ENCODE peak calls at places on chromosomes 6 and 20, in six cellular contexts. One of them, this sample, is unnamed.

GRCh38 chr6:127566119-127566518 is 10.9 kb upstream of the C6orf58 start:
- DNase-seq in fibroblast of lung: no peak
- DNase-seq in DND-41: no peak
- DNase-seq in endothelial cell of umbilical vein: no peak
- DNase-seq in adipocyte: no peak
- DNase-seq in HCT116: no peak
- DNase-seq in this sample: no peak

GRCh38 chr6:22141271-22141745 is 155.5 kb downstream of the PRL start:
- DNase-seq in adipocyte: no peak
- DNase-seq in fibroblast of lung: peak; percentile 78
- DNase-seq in endothelial cell of umbilical vein: peak; percentile 99
- DNase-seq in DND-41: no peak
- DNase-seq in HCT116: no peak
- DNase-seq in this sample: no peak

GRCh38 chr6:6969761-6970223 is 138.0 kb upstream of the RREB1 start:
- DNase-seq in DND-41: no peak
- DNase-seq in adipocyte: no peak
- DNase-seq in fibroblast of lung: peak; percentile 12
- DNase-seq in HCT116: peak; percentile 84
- DNase-seq in endothelial cell of umbilical vein: no peak
- DNase-seq in this sample: peak; percentile 92

GRCh38 chr6:79117752-79118151 is 39.7 kb upstream of the PHIP start:
- DNase-seq in endothelial cell of umbilical vein: no peak
- DNase-seq in DND-41: no peak
- DNase-seq in adipocyte: no peak
- DNase-seq in HCT116: no peak
- DNase-seq in fibroblast of lung: no peak
- DNase-seq in this sample: no peak

GRCh38 chr6:16257999-16258708 is 19.8 kb downstream of the GMPR start:
- DNase-seq in HCT116: no peak
- DNase-seq in fibroblast of lung: no peak
- DNase-seq in adipocyte: no peak
- DNase-seq in DND-41: no peak
- DNase-seq in endothelial cell of umbilical vein: peak; percentile 55
- DNase-seq in this sample: no peak

GRCh38 chr6:163904161-163904560 is 489.6 kb downstream of the QKI start:
- DNase-seq in HCT116: no peak
- DNase-seq in endothelial cell of umbilical vein: no peak
- DNase-seq in adipocyte: no peak
- DNase-seq in fibroblast of lung: peak; percentile 58
- DNase-seq in DND-41: no peak
- DNase-seq in this sample: no peak

GRCh38 chr6:79269877-79270276 is 35.4 kb upstream of the HMGN3 start:
- DNase-seq in adipocyte: peak; percentile 78
- DNase-seq in fibroblast of lung: peak; percentile 82
- DNase-seq in endothelial cell of umbilical vein: peak; percentile 71
- DNase-seq in DND-41: no peak
- DNase-seq in HCT116: no peak
- DNase-seq in this sample: no peak

GRCh38 chr6:99709062-99709461 is 102.4 kb downstream of the PRDM13 start:
- DNase-seq in DND-41: no peak
- DNase-seq in adipocyte: no peak
- DNase-seq in fibroblast of lung: no peak
- DNase-seq in HCT116: no peak
- DNase-seq in endothelial cell of umbilical vein: no peak
- DNase-seq in this sample: no peak

GRCh38 chr6:136793348-136793747 is 1.1 kb upstream of the MAP3K5 start:
- DNase-seq in HCT116: no peak
- DNase-seq in fibroblast of lung: no peak
- DNase-seq in DND-41: no peak
- DNase-seq in adipocyte: no peak
- DNase-seq in endothelial cell of umbilical vein: no peak
- DNase-seq in this sample: no peak

GRCh38 chr6:108831104-108831503 is 17.1 kb upstream of the ARMC2 start:
- DNase-seq in adipocyte: peak; percentile 89
- DNase-seq in DND-41: no peak
- DNase-seq in HCT116: no peak
- DNase-seq in endothelial cell of umbilical vein: no peak
- DNase-seq in fibroblast of lung: no peak
- DNase-seq in this sample: no peak

GRCh38 chr20:50169329-50169823 is 15.9 kb upstream of the PEDS1 start:
- DNase-seq in fibroblast of lung: peak; percentile 57
- DNase-seq in endothelial cell of umbilical vein: peak; percentile 90
- DNase-seq in adipocyte: peak; percentile 88
- DNase-seq in DND-41: peak; percentile 86
- DNase-seq in HCT116: no peak
- DNase-seq in this sample: peak; percentile 91

GRCh38 chr20:48691523-48691922 is 136.3 kb downstream of the PREX1 start:
- DNase-seq in HCT116: no peak
- DNase-seq in fibroblast of lung: no peak
- DNase-seq in endothelial cell of umbilical vein: no peak
- DNase-seq in adipocyte: no peak
- DNase-seq in DND-41: no peak
- DNase-seq in this sample: no peak

GRCh38 chr6:7697820-7698623 is 27.9 kb upstream of the BMP6 start:
- DNase-seq in endothelial cell of umbilical vein: peak; percentile 90
- DNase-seq in fibroblast of lung: peak; percentile 92
- DNase-seq in HCT116: no peak
- DNase-seq in adipocyte: peak; percentile 88
- DNase-seq in DND-41: no peak
- DNase-seq in this sample: no peak

GRCh38 chr20:9514461-9515210 is at the start of gene LAMP5:
- DNase-seq in adipocyte: peak; percentile 67
- DNase-seq in fibroblast of lung: peak; percentile 47
- DNase-seq in endothelial cell of umbilical vein: peak; percentile 18
- DNase-seq in HCT116: no peak
- DNase-seq in DND-41: no peak
- DNase-seq in this sample: no peak

GRCh38 chr6:33846226-33846625 is 42.4 kb upstream of the MLN start:
- DNase-seq in fibroblast of lung: no peak
- DNase-seq in adipocyte: no peak
- DNase-seq in endothelial cell of umbilical vein: no peak
- DNase-seq in DND-41: no peak
- DNase-seq in HCT116: no peak
- DNase-seq in this sample: no peak

GRCh38 chr6:111971866-111972532 is 81.9 kb upstream of the CCN6 start:
- DNase-seq in HCT116: no peak
- DNase-seq in DND-41: no peak
- DNase-seq in endothelial cell of umbilical vein: no peak
- DNase-seq in fibroblast of lung: peak; percentile 72
- DNase-seq in adipocyte: no peak
- DNase-seq in this sample: no peak

GRCh38 chr6:2450546-2450945 is 205.1 kb upstream of the GMDS start:
- DNase-seq in fibroblast of lung: no peak
- DNase-seq in endothelial cell of umbilical vein: no peak
- DNase-seq in DND-41: no peak
- DNase-seq in adipocyte: no peak
- DNase-seq in HCT116: no peak
- DNase-seq in this sample: peak; percentile 87

GRCh38 chr20:18362916-18363315 is 74.6 kb downstream of the ZNF133 start:
- DNase-seq in endothelial cell of umbilical vein: no peak
- DNase-seq in adipocyte: no peak
- DNase-seq in fibroblast of lung: no peak
- DNase-seq in HCT116: no peak
- DNase-seq in DND-41: no peak
- DNase-seq in this sample: no peak

GRCh38 chr20:53678990-53679596 is 85.5 kb upstream of the ZNF217 start:
- DNase-seq in endothelial cell of umbilical vein: no peak
- DNase-seq in DND-41: no peak
- DNase-seq in HCT116: no peak
- DNase-seq in adipocyte: peak; percentile 63
- DNase-seq in fibroblast of lung: no peak
- DNase-seq in this sample: no peak
- H3K4me3 ChIP-seq in endothelial cell of umbilical vein: no peak overlapping the region
- H3K4me3 ChIP-seq in DND-41: no peak overlapping the region
- H3K4me3 ChIP-seq in HCT116: no peak overlapping the region
- H3K4me3 ChIP-seq in adipocyte: no peak overlapping the region
- H3K4me3 ChIP-seq in fibroblast of lung: no peak overlapping the region
- H3K4me3 ChIP-seq in this sample: no peak overlapping the region

GRCh38 chr6:31074406-31074805 is 38.0 kb downstream of the C6orf15 start:
- DNase-seq in adipocyte: peak; percentile 77
- DNase-seq in fibroblast of lung: no peak
- DNase-seq in endothelial cell of umbilical vein: no peak
- DNase-seq in HCT116: no peak
- DNase-seq in DND-41: no peak
- DNase-seq in this sample: no peak

GRCh38 chr6:31075528-31075927 is 36.8 kb downstream of the C6orf15 start:
- DNase-seq in fibroblast of lung: peak; percentile 69
- DNase-seq in DND-41: no peak
- DNase-seq in endothelial cell of umbilical vein: no peak
- DNase-seq in adipocyte: peak; percentile 41
- DNase-seq in HCT116: no peak
- DNase-seq in this sample: no peak

GRCh38 chr6:31067881-31068737 is 44.3 kb downstream of the C6orf15 start:
- DNase-seq in HCT116: no peak
- DNase-seq in adipocyte: no peak
- DNase-seq in DND-41: no peak
- DNase-seq in endothelial cell of umbilical vein: no peak
- DNase-seq in fibroblast of lung: no peak
- DNase-seq in this sample: no peak

GRCh38 chr6:31068738-31069340 is 43.5 kb downstream of the C6orf15 start:
- DNase-seq in fibroblast of lung: peak; percentile 82
- DNase-seq in HCT116: peak; percentile 81
- DNase-seq in adipocyte: peak; percentile 92
- DNase-seq in DND-41: peak; percentile 68
- DNase-seq in endothelial cell of umbilical vein: peak; percentile 73
- DNase-seq in this sample: peak; percentile 84

DNA sequence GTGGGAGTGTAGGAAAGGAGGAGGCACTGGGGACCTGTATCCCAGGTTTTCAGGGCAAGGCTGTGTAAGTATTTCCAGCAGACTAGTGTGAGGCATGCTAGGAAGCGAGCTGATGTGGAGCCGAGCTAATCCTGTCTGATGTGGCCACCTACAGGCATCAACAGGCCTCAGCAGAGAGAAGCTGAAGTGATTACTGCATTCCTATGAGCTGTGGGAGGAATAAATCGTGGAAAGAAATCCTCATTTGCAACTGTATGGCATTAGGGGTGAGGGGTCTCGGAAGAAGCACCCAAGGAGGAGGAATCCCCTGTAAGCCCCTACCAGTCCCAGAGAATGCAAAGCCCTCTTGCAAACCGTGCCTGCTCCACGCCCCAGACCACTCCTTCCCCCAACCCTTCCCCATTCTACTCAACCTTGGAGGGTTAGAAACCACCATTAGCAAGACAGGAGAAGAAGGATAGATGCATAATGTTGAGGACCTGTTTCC is 41.6 kb downstream of the C6orf15 start:
- DNase-seq in HCT116: peak; percentile 56
- DNase-seq in DND-41: peak; percentile 15
- DNase-seq in fibroblast of lung: peak; percentile 80
- DNase-seq in adipocyte: peak; percentile 84
- DNase-seq in endothelial cell of umbilical vein: peak; percentile 51
- DNase-seq in this sample: no peak
- H3K9ac ChIP-seq in HCT116: no peak overlapping the region
- H3K9ac ChIP-seq in DND-41: no peak overlapping the region
- H3K9ac ChIP-seq in fibroblast of lung: no peak overlapping the region
- H3K9ac ChIP-seq in adipocyte: no peak overlapping the region
- H3K9ac ChIP-seq in endothelial cell of umbilical vein: no peak overlapping the region
- H3K9ac ChIP-seq in this sample: no peak overlapping the region

GRCh38 chr6:70395301-70395672 is 18.0 kb upstream of the FAM135A start:
- DNase-seq in fibroblast of lung: no peak
- DNase-seq in HCT116: no peak
- DNase-seq in adipocyte: no peak
- DNase-seq in DND-41: no peak
- DNase-seq in endothelial cell of umbilical vein: no peak
- DNase-seq in this sample: no peak

GRCh38 chr6:70396163-70396562 is 17.1 kb upstream of the FAM135A start:
- DNase-seq in DND-41: no peak
- DNase-seq in HCT116: no peak
- DNase-seq in fibroblast of lung: no peak
- DNase-seq in adipocyte: no peak
- DNase-seq in endothelial cell of umbilical vein: no peak
- DNase-seq in this sample: no peak

GRCh38 chr6:70394518-70395300 is 18.6 kb upstream of the FAM135A start:
- DNase-seq in HCT116: no peak
- DNase-seq in DND-41: no peak
- DNase-seq in endothelial cell of umbilical vein: no peak
- DNase-seq in adipocyte: no peak
- DNase-seq in fibroblast of lung: no peak
- DNase-seq in this sample: peak; percentile 56

GRCh38 chr6:70398783-70399730 is 14.3 kb upstream of the FAM135A start:
- DNase-seq in adipocyte: no peak
- DNase-seq in HCT116: peak; percentile 97
- DNase-seq in endothelial cell of umbilical vein: peak; percentile 49
- DNase-seq in fibroblast of lung: peak; percentile 70
- DNase-seq in DND-41: no peak
- DNase-seq in this sample: peak; percentile 70

DNA sequence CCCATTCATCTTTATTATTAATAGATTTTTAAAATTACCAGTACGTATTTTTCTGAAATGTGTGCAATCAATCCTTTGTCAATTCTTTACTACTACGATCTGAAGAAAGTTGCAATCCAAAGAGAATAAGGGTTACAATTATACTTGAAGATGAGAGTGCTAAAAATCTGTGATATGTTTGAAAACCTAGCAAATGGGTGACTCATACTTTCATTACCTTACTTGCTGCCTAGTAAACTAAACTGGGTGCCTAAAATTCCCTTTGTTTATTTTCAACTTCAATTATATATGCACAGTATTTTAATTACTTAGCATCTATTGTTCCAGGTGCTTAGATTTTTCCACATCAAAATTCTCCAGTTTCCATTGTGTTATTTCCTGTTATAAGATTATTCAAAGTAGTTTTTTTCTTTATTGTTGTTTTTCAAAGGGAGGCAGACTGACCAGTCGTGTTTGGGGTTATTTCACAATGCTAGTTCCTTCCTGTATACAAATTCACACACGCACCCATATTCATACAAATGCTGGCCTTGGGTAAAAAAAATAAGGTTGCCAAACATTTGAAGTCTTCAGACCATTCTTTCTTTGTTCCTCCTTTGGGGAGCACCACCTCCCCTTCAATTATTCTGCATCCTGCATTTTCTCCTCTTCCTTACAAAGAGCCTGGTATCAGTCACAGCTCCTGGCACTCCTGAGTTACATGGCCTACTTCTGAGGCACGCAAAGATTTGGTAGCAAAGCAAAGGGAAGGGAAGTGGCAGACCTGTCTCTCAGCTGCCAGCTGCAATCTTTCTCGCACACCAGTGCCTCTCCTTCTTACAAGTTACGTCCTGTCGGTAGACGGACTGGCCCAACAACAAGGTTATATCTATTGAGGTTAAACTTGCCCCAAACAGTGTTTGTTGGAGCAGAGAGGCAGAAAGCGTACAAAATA is 16.2 kb upstream of the FAM135A start:
- DNase-seq in HCT116: no peak
- DNase-seq in adipocyte: no peak
- DNase-seq in fibroblast of lung: no peak
- DNase-seq in endothelial cell of umbilical vein: no peak
- DNase-seq in DND-41: no peak
- DNase-seq in this sample: peak; percentile 42
- H3K4me3 ChIP-seq in HCT116: peak overlapping the region; percentile 3
- H3K4me3 ChIP-seq in adipocyte: no peak overlapping the region
- H3K4me3 ChIP-seq in fibroblast of lung: no peak overlapping the region
- H3K4me3 ChIP-seq in endothelial cell of umbilical vein: no peak overlapping the region
- H3K4me3 ChIP-seq in DND-41: no peak overlapping the region
- H3K4me3 ChIP-seq in this sample: no peak overlapping the region

DNA sequence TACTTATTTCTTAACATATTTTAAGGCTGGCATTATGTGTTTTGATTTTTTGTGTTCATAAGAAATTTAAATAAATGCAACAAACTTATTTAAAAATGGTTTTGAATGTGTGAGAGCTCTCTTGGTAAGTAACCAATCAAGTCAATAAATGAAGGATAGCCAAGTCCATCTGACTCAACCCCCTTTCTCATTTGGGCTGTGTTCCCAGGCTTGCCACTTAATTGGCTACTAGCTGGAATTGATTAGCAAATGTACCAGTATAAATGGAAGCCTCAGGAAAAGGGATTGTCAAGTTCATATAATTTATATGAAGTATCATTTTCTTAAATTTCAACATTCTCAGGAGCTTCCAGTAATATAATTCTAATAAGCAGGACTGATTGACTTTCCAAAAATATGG is 614.8 kb downstream of the CDH26 start:
- DNase-seq in HCT116: no peak
- DNase-seq in adipocyte: no peak
- DNase-seq in endothelial cell of umbilical vein: no peak
- DNase-seq in fibroblast of lung: no peak
- DNase-seq in DND-41: no peak
- DNase-seq in this sample: no peak
- H3K9ac ChIP-seq in HCT116: no peak overlapping the region
- H3K9ac ChIP-seq in adipocyte: no peak overlapping the region
- H3K9ac ChIP-seq in endothelial cell of umbilical vein: no peak overlapping the region
- H3K9ac ChIP-seq in fibroblast of lung: no peak overlapping the region
- H3K9ac ChIP-seq in DND-41: no peak overlapping the region
- H3K9ac ChIP-seq in this sample: no peak overlapping the region